ENCODE peak calls at places on chromosome 1, in nine cellular contexts. R is D721Med, U is mucosa of descending colon, O is lower lobe of right lung, N is pancreas, X is AG10803, A is H9, G is heart right ventricle, K is neural crest cell. M is an unnamed sample.

GRCh38 chr1:59057211-59057694 is 239.6 kb upstream of the FGGY start:
- DNase-seq in R (no peak), U (peak), O (peak), N (peak), X (peak), A (no peak), G (peak), K (no peak), M (peak)

GRCh38 chr1:56424744-56425493 is 154.4 kb downstream of the PLPP3 start:
- DNase-seq in R (no peak), U (no peak), O (peak), N (no peak), X (peak), A (no peak), G (peak), K (no peak), M (peak)

GRCh38 chr1:147892216-147892615 is 10.4 kb upstream of the GJA8 start:
- DNase-seq in R (no peak), U (no peak), O (no peak), N (no peak), X (no peak), A (peak), G (no peak), K (no peak), M (peak)

GRCh38 chr1:30908446-30908885 is at the start of gene SDC3:
- DNase-seq in R (no peak), U (no peak), O (no peak), N (no peak), X (peak), A (no peak), G (no peak), K (no peak), M (peak)

GRCh38 chr1:44924835-44925464 is 61.4 kb downstream of the EIF2B3 start:
- DNase-seq in R (no peak), U (no peak), O (no peak), N (no peak), X (peak), A (no peak), G (no peak), K (no peak), M (peak)

GRCh38 chr1:60908159-60908558 is 174.2 kb upstream of the NFIA start:
- DNase-seq in R (no peak), U (no peak), O (no peak), N (no peak), X (no peak), A (no peak), G (no peak), K (no peak), M (no peak)

GRCh38 chr1:3263790-3264189 is 190.7 kb upstream of the ARHGEF16 start:
- DNase-seq in R (no peak), U (no peak), O (no peak), N (no peak), X (no peak), A (no peak), G (no peak), K (no peak), M (no peak)

GRCh38 chr1:51414811-51415210 is 84.4 kb upstream of the TTC39A start:
- DNase-seq in R (no peak), U (no peak), O (no peak), N (no peak), X (no peak), A (no peak), G (no peak), K (no peak), M (no peak)

GRCh38 chr1:58754683-58755467 is 29.0 kb downstream of the JUN start:
- DNase-seq in R (no peak), U (no peak), O (no peak), N (no peak), X (no peak), A (no peak), G (no peak), K (no peak), M (no peak)

GRCh38 chr1:228990906-228991569 is 255.8 kb downstream of the RHOU start:
- DNase-seq in R (no peak), U (no peak), O (no peak), N (no peak), X (no peak), A (no peak), G (no peak), K (no peak), M (no peak)

GRCh38 chr1:201772178-201772577 is 56.8 kb upstream of the IPO9 start:
- DNase-seq in R (no peak), U (no peak), O (no peak), N (no peak), X (no peak), A (no peak), G (no peak), K (no peak), M (no peak)

GRCh38 chr1:233965856-233966255 is 61.4 kb downstream of the SLC35F3 start:
- DNase-seq in R (no peak), U (no peak), O (no peak), N (no peak), X (no peak), A (no peak), G (no peak), K (no peak), M (no peak)

GRCh38 chr1:202105571-202106339 is 17.0 kb upstream of the GPR37L1 start:
- DNase-seq in R (peak), U (peak), O (no peak), N (peak), X (peak), A (peak), G (no peak), K (peak), M (peak)

GRCh38 chr1:28437924-28438699 is 67.7 kb upstream of the RCC1 start:
- DNase-seq in R (no peak), U (peak), O (peak), N (peak), X (peak), A (peak), G (peak), K (peak), M (peak)

GRCh38 chr1:3495776-3496745 is 41.6 kb downstream of the ARHGEF16 start:
- DNase-seq in R (no peak), U (no peak), O (no peak), N (no peak), X (no peak), A (no peak), G (no peak), K (no peak), M (no peak)

GRCh38 chr1:153352523-153352922 is 3.9 kb upstream of the PGLYRP4 start:
- DNase-seq in R (peak), U (peak), O (peak), N (peak), X (peak), A (peak), G (peak), K (peak), M (peak)

GRCh38 chr1:231695439-231696255 is 69.1 kb downstream of the DISC1 start:
- DNase-seq in R (no peak), U (no peak), O (no peak), N (no peak), X (peak), A (no peak), G (no peak), K (no peak), M (no peak)

GRCh38 chr1:244060117-244060516 is 9.0 kb downstream of the ZBTB18 start:
- DNase-seq in R (no peak), U (no peak), O (no peak), N (no peak), X (no peak), A (no peak), G (no peak), K (no peak), M (no peak)

GRCh38 chr1:93533677-93534076 is 85.8 kb downstream of the FNBP1L start:
- DNase-seq in R (no peak), U (no peak), O (no peak), N (no peak), X (no peak), A (no peak), G (no peak), K (no peak), M (no peak)

GRCh38 chr1:76006234-76006633 is 68.3 kb upstream of the ST6GALNAC3 start:
- DNase-seq in R (no peak), U (no peak), O (no peak), N (no peak), X (peak), A (no peak), G (no peak), K (no peak), M (peak)

GRCh38 chr1:1806890-1807289 is 28.6 kb upstream of the NADK start:
- DNase-seq in R (no peak), U (no peak), O (no peak), N (no peak), X (peak), A (no peak), G (peak), K (no peak), M (no peak)

GRCh38 chr1:170836146-170836545 is 99.2 kb upstream of the MROH9 start:
- DNase-seq in R (no peak), U (no peak), O (no peak), N (no peak), X (peak), A (no peak), G (no peak), K (no peak), M (peak)

GRCh38 chr1:199959033-199959774 is 68.3 kb upstream of the NR5A2 start:
- DNase-seq in R (no peak), U (no peak), O (no peak), N (no peak), X (no peak), A (no peak), G (no peak), K (no peak), M (no peak)

GRCh38 chr1:212219679-212220463 is 65.3 kb upstream of the PPP2R5A start:
- DNase-seq in R (peak), U (no peak), O (no peak), N (no peak), X (peak), A (no peak), G (no peak), K (no peak), M (no peak)

GRCh38 chr1:209335090-209335692 is 248.3 kb upstream of the CAMK1G start:
- DNase-seq in R (no peak), U (no peak), O (no peak), N (peak), X (peak), A (peak), G (no peak), K (peak), M (peak)

DNA sequence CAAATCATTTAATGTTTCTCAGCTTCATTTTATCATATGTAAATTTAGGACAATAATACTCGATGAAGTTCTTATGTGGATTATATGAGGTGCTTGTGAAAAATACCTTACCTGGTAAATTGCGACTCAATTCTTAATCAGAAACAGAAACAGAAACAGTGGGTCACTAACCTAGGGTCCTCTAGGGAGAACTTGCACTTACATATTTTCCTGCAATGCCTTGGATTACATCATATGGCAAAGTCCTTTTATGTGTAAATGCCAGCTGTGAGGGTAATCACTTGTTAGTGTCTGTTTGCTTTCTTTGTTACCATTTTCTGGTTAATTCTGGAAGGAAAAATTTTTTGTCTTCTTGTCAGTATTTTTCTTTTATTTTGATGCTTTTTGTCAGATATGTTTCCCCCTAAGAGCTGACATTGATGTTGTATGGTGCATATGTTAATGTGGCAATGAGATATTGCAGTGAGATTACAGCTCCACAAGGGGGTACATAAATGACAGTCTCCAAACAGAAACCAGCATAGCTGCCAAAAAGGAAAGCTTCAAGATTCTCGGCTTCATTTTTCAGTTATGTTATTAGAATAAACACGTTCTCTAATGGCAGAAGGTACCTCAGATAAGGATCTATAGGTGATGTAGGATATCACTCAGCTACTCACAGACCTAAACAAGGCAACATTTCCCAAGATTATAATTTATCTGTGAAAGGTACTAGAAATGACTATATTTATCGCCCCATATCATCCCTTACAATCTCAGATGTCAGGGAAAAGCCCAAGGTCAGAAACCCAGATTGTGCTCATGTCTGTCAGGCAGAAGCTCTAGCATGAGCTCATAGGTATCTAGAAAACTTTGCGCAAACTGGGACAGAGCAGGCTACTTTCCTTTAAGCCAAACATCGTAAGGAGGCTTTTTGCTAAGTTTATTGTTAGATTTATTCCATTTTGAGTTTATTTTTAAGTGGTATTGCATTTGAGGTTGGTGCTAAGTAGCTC is 119.9 kb downstream of the FASLG start:
- DNase-seq in R (no peak), U (no peak), O (no peak), N (no peak), X (peak), A (no peak), G (no peak), K (no peak), M (peak)
- TF ChIP-seq CTCF in R (peak), U (no peak), O (peak), N (no peak), X (peak), A (peak), G (no peak), K (peak), M (peak)

GRCh38 chr1:100351095-100351884 is 1.0 kb upstream of the CDC14A start:
- DNase-seq in R (peak), U (peak), O (peak), N (peak), X (peak), A (peak), G (peak), K (peak), M (peak)
- TF ChIP-seq CTCF in R (peak), U (no peak), O (peak), N (no peak), X (peak), A (peak), G (peak), K (peak), M (peak)

DNA sequence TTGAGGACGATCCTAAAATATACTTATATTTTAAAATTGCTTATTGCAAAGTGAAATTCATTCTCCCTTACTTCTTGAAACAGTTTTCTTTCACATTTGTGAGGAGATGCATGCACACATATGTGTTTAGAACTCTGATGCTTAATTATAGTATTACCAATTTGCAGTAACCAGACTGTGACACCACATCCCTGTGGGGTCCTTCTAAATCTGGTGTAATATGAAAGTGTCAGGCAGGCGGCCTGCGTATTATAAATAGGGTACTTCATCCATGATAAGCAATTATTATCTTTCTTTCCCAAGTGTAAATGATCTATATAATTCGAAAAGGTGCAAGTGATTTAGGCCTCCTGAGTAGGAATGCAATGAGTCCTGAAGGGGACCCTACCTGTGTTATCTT is 841 bp downstream of the EFCAB7 start:
- DNase-seq in R (no peak), U (no peak), O (no peak), N (no peak), X (no peak), A (no peak), G (no peak), K (no peak), M (no peak)
- TF ChIP-seq CTCF in R (no peak), U (no peak), O (no peak), N (no peak), X (no peak), A (no peak), G (no peak), K (no peak), M (no peak)

DNA sequence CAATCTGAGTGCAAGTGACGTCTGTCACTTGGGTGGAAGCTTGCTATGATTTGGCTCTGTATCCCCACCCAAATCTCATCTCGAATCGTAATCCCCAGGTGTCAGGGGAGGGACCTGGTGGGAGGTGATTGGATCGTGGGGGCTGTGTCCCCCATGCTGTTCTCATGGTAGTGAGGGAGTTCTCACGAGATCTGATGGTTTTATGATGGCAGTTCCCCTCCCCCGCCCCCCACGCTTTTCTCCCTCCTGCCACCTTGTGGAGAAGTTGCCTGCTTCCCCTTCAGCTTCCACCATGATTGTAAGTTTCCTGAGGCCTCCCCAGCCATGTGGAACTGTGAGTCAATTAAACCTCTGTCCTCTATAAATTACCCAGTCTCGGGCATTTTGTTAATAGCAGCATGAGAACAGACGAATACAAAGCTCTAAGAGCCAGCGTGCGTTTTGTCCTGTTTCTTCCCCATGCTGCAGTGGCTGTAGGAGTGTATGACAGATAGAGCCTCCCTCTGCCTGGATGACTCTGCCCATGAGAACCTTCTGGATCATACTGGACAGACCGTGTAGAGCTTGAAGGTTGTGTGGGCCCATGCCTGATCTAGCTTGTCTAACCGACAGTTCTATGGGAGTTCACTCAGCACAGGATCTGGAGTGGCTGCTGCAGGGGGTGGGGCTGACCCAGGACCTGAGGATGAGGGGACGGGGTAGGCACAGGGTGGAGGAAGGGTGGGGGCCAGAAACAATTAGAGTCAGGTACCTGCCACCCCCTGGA is 139.7 kb upstream of the ERRFI1 start:
- DNase-seq in R (no peak), U (no peak), O (peak), N (no peak), X (no peak), A (peak), G (no peak), K (no peak), M (no peak)
- TF ChIP-seq CTCF in R (peak), U (no peak), O (no peak), N (no peak), X (no peak), A (peak), G (no peak), K (peak), M (peak)

DNA sequence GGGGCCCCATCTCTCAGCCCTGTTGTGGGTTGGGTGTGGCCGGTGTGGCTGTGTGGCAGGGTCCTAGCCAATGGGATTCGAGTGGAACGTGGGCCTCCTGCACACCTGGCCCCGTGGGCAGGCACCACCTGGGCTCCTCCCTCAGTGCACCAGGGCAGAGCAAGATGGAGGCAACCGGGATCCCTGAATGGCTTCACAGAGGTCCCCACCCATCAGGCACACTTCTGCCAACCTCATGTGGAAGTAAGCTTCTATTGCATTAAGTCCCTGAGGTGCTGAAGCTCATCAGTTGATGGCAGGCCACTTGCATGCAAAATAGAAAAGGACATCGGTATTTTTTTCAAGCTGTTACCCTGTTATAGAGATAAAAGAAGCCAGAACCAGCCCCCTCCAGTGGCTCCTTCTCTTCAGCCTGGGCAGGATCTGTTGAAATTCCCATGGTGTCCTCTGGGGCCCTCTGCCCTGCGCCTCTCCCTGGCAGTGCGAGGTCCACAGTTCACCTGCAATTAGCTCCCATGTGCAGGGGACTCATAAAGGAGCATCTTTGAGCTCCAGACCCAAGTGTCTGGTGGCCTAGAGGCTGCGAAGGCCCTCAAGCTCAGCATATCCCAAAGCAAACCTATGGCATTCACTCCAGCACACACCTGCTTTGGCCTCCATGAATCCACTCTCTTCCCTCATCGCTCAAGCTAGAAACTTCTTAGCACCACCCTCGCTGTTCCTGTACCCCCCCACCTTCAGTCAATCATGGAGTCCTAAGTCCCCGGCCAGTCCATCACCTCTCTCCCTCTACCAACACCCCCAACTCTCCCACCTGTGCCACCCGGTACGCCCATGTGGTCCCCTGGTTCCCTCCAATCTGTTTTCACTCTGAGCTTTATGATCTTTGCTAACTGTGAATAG is 2.1 kb upstream of the SLC45A1 start:
- DNase-seq in R (no peak), U (no peak), O (no peak), N (no peak), X (no peak), A (peak), G (no peak), K (no peak), M (no peak)
- TF ChIP-seq CTCF in R (no peak), U (no peak), O (no peak), N (no peak), X (no peak), A (peak), G (no peak), K (peak), M (peak)

DNA sequence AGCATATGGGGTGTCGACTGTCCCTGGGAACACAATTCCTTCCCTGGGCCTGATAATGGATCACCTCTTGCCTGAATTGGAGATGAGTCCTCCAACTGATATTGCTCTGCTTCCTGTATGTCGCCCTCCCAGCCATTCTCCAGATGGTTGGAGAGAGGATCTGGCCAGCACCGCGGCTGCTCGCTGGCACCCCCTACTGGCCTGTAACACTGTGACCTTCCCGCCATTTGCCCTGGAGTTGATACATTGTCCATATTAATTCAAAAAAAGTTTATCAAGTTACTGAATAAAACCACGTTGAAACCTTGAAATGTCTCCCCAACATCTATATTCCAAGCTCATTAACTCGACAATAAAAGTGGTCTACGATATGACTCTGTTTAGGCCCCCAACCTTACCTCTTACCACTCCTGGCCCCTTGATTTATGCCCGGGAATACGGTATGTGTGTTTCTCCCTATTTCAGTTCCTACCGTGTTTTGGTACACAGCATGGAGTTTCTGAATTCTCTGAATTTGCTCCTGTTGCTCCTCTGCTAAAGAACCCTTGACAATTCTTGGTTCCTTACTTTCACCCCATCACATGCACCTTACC is 241.8 kb upstream of the KIAA0040 start:
- DNase-seq in R (no peak), U (no peak), O (no peak), N (peak), X (no peak), A (peak), G (no peak), K (no peak), M (no peak)
- TF ChIP-seq CTCF in R (peak), U (no peak), O (peak), N (peak), X (peak), A (peak), G (peak), K (peak), M (no peak)